ENCODE peak calls at places on chromosomes 13 and 19, in five cellular contexts. M is GM23338, R is H1, I is HepG2, J is K562. B is an unnamed sample.

GRCh38 chr19:17936379-17936778 is 3.6 kb downstream of the CCDC124 start:
- DNase-seq in R (no peak), J (no peak), I (no peak), M (no peak), B (no peak)

GRCh38 chr19:379796-380195 is 29.2 kb downstream of the C2CD4C start:
- DNase-seq in J (no peak), R (no peak), M (no peak), I (no peak), B (no peak)

GRCh38 chr13:97866751-97867150 is 86.7 kb upstream of the IPO5 start:
- DNase-seq in M (no peak), R (peak; percentile 8), I (no peak), J (no peak), B (no peak)

GRCh38 chr13:34207872-34208271 is 389.9 kb downstream of the RFC3 start:
- DNase-seq in J (no peak), I (no peak), R (no peak), M (no peak), B (no peak)

GRCh38 chr13:35252536-35253205 is 223.8 kb downstream of the MAB21L1 start:
- DNase-seq in J (no peak), M (no peak), I (no peak), R (no peak), B (peak; percentile 21)

GRCh38 chr19:17075860-17076538 is 422 bp downstream of the MYO9B start:
- DNase-seq in R (peak; percentile 73), I (no peak), J (peak; percentile 48), M (peak; percentile 82), B (no peak)

GRCh38 chr19:929523-930258 is 3.9 kb downstream of the ARID3A start:
- DNase-seq in R (no peak), M (no peak), J (no peak), I (no peak), B (no peak)

GRCh38 chr13:95420501-95420900 is 119.2 kb upstream of the ABCC4 start:
- DNase-seq in J (no peak), R (no peak), M (peak; percentile 28), I (no peak), B (no peak)

GRCh38 chr13:39107484-39108040 is 69.3 kb downstream of the NHLRC3 start:
- DNase-seq in I (no peak), R (no peak), J (no peak), M (no peak), B (no peak)

GRCh38 chr13:69935043-69935442 is 172.6 kb upstream of the ATXN8OS start:
- DNase-seq in M (no peak), J (no peak), R (no peak), I (peak; percentile 5), B (no peak)

GRCh38 chr13:61728468-61728867 is 312.8 kb upstream of the PCDH20 start:
- DNase-seq in R (no peak), J (no peak), I (no peak), M (no peak), B (no peak)

GRCh38 chr19:10517760-10518443 is 655 bp upstream of the S1PR5 start:
- DNase-seq in M (peak; percentile 57), J (peak; percentile 62), R (peak; percentile 87), I (no peak), B (no peak)

GRCh38 chr13:20401958-20402856 is 123.5 kb downstream of the CRYL1 start:
- DNase-seq in I (no peak), M (no peak), R (no peak), J (no peak), B (no peak)

GRCh38 chr13:22103046-22103445 is 432.2 kb downstream of the FGF9 start:
- DNase-seq in R (no peak), M (peak; percentile 45), I (no peak), J (peak; percentile 4), B (no peak)

GRCh38 chr19:5292453-5292842 is 48.2 kb downstream of the PTPRS start:
- DNase-seq in R (no peak), J (no peak), M (no peak), I (no peak), B (no peak)

GRCh38 chr13:41224113-41225110 is 30.0 kb upstream of the KBTBD7 start:
- DNase-seq in R (no peak), J (no peak), I (no peak), M (no peak), B (no peak)

GRCh38 chr19:275000-275399 is 16.2 kb downstream of the PLPP2 start:
- DNase-seq in R (no peak), M (no peak), J (no peak), I (no peak), B (no peak)

GRCh38 chr19:52542984-52543664 is 15.7 kb downstream of the ZNF808 start:
- DNase-seq in M (no peak), I (no peak), R (no peak), J (no peak), B (peak; percentile 66)

GRCh38 chr13:35198821-35199220 is 256.8 kb downstream of the NBEA start:
- DNase-seq in I (no peak), J (no peak), M (no peak), R (no peak), B (no peak)

GRCh38 chr13:41827507-41828213 is 133.2 kb downstream of the VWA8 start:
- DNase-seq in R (no peak), J (no peak), I (no peak), M (no peak), B (no peak)

GRCh38 chr13:98813993-98814392 is 61.5 kb upstream of the SLC15A1 start:
- DNase-seq in J (no peak), R (no peak), I (no peak), M (no peak), B (no peak)

GRCh38 chr13:41694902-41695301 is 237.6 kb downstream of the RGCC start:
- DNase-seq in M (no peak), J (peak; percentile 9), I (no peak), R (no peak), B (peak; percentile 7)

GRCh38 chr19:38370299-38370698 is 4.1 kb upstream of the PSMD8 start:
- DNase-seq in I (no peak), J (peak; percentile 37), R (no peak), M (no peak), B (no peak)

GRCh38 chr13:48813518-48813917 is 159.8 kb downstream of the CYSLTR2 start:
- DNase-seq in M (no peak), I (no peak), R (no peak), J (no peak), B (no peak)

GRCh38 chr13:68872338-68872737 is 1235.3 kb upstream of the ATXN8OS start:
- DNase-seq in J (no peak), I (no peak), M (no peak), R (no peak), B (no peak)

GRCh38 chr19:7870571-7871279 is 3.5 kb downstream of the PRR36 start:
- DNase-seq in M (peak; percentile 96), I (peak; percentile 93), J (peak; percentile 91), R (peak; percentile 87), B (no peak)

GRCh38 chr19:47066376-47067214 is 18.2 kb upstream of the TMEM160 start:
- DNase-seq in R (no peak), I (no peak), M (no peak), J (no peak), B (no peak)

GRCh38 chr19:33767898-33768413 is 28.7 kb upstream of the KCTD15 start:
- DNase-seq in M (peak; percentile 92), I (peak; percentile 21), R (peak; percentile 95), J (peak; percentile 49), B (no peak)

GRCh38 chr13:82654851-82655517 is 1227.3 kb downstream of the SLITRK1 start:
- DNase-seq in J (no peak), M (no peak), R (no peak), I (no peak), B (no peak)

GRCh38 chr19:7550987-7551761 is 15.7 kb downstream of the PNPLA6 start:
- DNase-seq in J (peak; percentile 92), R (peak; percentile 93), I (no peak), M (peak; percentile 100), B (no peak)

GRCh38 chr19:14352526-14352925 is 28.7 kb upstream of the ADGRE5 start:
- DNase-seq in R (no peak), M (no peak), J (peak; percentile 1), I (no peak), B (no peak)
- H3K4me3 ChIP-seq in R (no peak overlapping the region), M (no peak overlapping the region), J (no peak overlapping the region), I (no peak overlapping the region), B (no peak overlapping the region)

GRCh38 chr19:49217382-49217781 is 59.8 kb downstream of the TRPM4 start:
- DNase-seq in R (no peak), I (no peak), M (no peak), J (peak; percentile 1), B (no peak)
- TF ChIP-seq CREB1 in R (no peak), I (no peak), M (no peak), J (no peak), B (no peak)

GRCh38 chr13:109743706-109744453 is 42.5 kb downstream of the IRS2 start:
- DNase-seq in R (no peak), J (no peak), M (no peak), I (no peak), B (no peak)

GRCh38 chr13:109744512-109745051 is 41.8 kb downstream of the IRS2 start:
- DNase-seq in M (no peak), I (no peak), J (no peak), R (no peak), B (no peak)

GRCh38 chr13:109746364-109746763 is 40.0 kb downstream of the IRS2 start:
- DNase-seq in R (no peak), I (no peak), M (no peak), J (no peak), B (no peak)

GRCh38 chr13:109745702-109746101 is 40.7 kb downstream of the IRS2 start:
- DNase-seq in M (no peak), R (no peak), J (peak; percentile 45), I (no peak), B (no peak)

DNA sequence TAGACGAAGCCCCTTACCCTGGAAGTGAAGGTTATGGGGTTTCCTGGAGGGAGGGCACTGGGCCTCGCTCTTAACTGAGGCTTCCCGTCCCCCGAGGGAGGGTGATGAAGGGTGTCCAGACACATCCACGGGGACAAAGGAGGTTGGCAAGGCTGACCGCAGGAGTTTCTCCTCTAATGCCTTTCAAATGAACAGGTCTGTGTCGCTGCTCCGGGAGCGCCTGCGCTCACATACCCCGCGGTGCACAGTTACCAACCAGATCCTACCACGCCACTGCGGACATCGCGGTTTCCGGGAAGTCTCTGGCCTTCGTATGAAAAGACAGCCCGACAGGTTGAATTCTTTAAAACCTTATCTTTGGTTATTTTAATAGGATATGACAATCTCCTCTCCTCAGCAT is 41.3 kb downstream of the IRS2 start:
- DNase-seq in M (no peak), R (no peak), J (no peak), I (no peak), B (no peak)
- H3K4me3 ChIP-seq in M (no peak overlapping the region), R (no peak overlapping the region), J (no peak overlapping the region), I (no peak overlapping the region), B (no peak overlapping the region)

GRCh38 chr13:91722267-91722884 is 324.0 kb downstream of the GPC5 start:
- DNase-seq in J (peak; percentile 57), I (no peak), R (no peak), M (peak; percentile 72), B (no peak)
- TF ChIP-seq CREB1 in J (no peak), I (no peak), R (no peak), M (no peak), B (no peak)

GRCh38 chr13:51614350-51614786 is 30.1 kb downstream of the WDFY2 start:
- DNase-seq in J (no peak), I (no peak), R (no peak), M (no peak), B (peak; percentile 56)
- H3K4me3 ChIP-seq in J (no peak overlapping the region), I (no peak overlapping the region), R (no peak overlapping the region), M (no peak overlapping the region), B (peak overlapping the region; percentile 53)

GRCh38 chr19:40204381-40204780 is 13.2 kb downstream of the MAP3K10 start:
- DNase-seq in R (no peak), M (no peak), J (no peak), I (no peak), B (no peak)
- TF ChIP-seq CREB1 in R (no peak), M (no peak), J (no peak), I (no peak), B (no peak)